ENCODE peak calls at places on chromosomes 13 and 19, in eight cellular contexts. G, X, Z, B, Q, U, N and S are unnamed samples.
A peak's percentile ranks its signal among the peaks of the same experiment; 100 is the strongest.

GRCh38 chr13:49859568-49859967 is 67.1 kb upstream of the KPNA3 start:
- DNase-seq in G (peak; percentile 98), X (no peak), Z (peak; percentile 59), B (no peak), Q (no peak), U (no peak), N (no peak), S (no peak)

GRCh38 chr13:42474954-42475353 is 99.0 kb upstream of the TNFSF11 start:
- DNase-seq in G (peak; percentile 69), X (no peak), Z (no peak), B (no peak), Q (no peak), U (no peak), N (no peak), S (no peak)

GRCh38 chr19:44748426-44749254 is at the start of gene BCL3:
- DNase-seq in G (peak; percentile 64), X (peak; percentile 77), Z (peak; percentile 59), B (no peak), Q (peak; percentile 52), U (peak; percentile 82), N (peak; percentile 85), S (peak; percentile 93)

GRCh38 chr19:7500811-7501450 is 12.1 kb upstream of the PEX11G start:
- DNase-seq in G (peak; percentile 29), X (no peak), Z (no peak), B (peak; percentile 72), Q (no peak), U (no peak), N (no peak), S (peak; percentile 73)

GRCh38 chr19:29576043-29576442 is 30.0 kb upstream of the POP4 start:
- DNase-seq in G (peak; percentile 42), X (no peak), Z (no peak), B (no peak), Q (no peak), U (no peak), N (no peak), S (no peak)

GRCh38 chr13:63198076-63198475 is 1782.4 kb upstream of the PCDH20 start:
- DNase-seq in G (peak; percentile 18), X (no peak), Z (no peak), B (no peak), Q (no peak), U (no peak), N (no peak), S (no peak)

GRCh38 chr19:45146251-45146650 is 14.5 kb downstream of the NKPD1 start:
- DNase-seq in G (no peak), X (no peak), Z (no peak), B (no peak), Q (no peak), U (no peak), N (no peak), S (peak; percentile 22)

GRCh38 chr19:53157601-53158000 is 1.3 kb downstream of the ZNF347 start:
- DNase-seq in G (peak; percentile 12), X (no peak), Z (no peak), B (peak; percentile 9), Q (no peak), U (no peak), N (no peak), S (no peak)

GRCh38 chr19:35122687-35123551 is 7.3 kb downstream of the FXYD3 start:
- DNase-seq in G (peak; percentile 29), X (no peak), Z (no peak), B (no peak), Q (no peak), U (no peak), N (no peak), S (no peak)

GRCh38 chr13:85521586-85521985 is 277.6 kb downstream of the SLITRK6 start:
- DNase-seq in G (no peak), X (no peak), Z (no peak), B (no peak), Q (no peak), U (no peak), N (no peak), S (no peak)

DNA sequence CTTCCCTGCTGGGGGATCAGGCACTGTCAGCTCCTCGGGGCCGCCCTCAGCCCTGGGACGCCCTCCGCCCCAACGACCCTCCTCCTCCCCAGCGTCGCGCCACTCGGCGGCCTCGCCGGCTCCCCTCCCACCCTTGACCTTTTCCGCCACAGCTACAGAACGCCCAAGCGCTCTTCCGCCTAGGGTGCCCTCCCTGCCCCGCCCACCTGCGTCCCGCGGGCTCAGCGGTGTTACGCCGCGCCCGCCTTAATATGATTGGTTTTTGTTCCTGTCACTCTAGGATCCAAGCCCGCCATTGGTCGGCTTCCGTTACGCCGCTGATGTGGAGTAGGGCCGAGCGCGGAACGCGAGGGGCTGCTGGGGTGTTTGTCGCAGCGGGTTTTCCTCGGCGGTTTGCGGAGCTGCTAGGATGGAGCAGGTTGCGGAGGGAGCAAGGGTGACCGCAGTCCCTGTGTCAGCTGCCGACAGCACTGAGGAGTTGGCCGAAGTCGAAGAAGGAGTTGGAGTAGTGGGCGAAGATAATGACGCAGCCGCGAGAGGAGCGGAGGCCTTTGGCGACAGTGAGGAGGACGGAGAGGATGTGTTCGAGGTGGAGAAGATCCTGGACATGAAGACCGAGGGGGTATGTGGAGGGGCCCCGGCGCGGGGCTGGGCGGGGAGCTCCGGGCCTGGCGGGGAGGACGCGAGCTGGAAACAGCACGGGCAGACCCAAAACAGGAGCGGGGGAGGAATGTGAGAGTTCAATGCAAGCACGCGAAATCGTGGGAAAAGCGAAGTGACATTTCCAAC is at the start of gene MPHOSPH8:
- DNase-seq in G (peak; percentile 94), X (peak; percentile 97), Z (peak; percentile 93), B (peak; percentile 90), Q (peak; percentile 96), U (peak; percentile 98), N (peak; percentile 94), S (peak; percentile 96)
- TF ChIP-seq CTCF in G (no peak), X (no peak), Z (no peak), B (no peak), Q (no peak), U (no peak), N (no peak), S (no peak)

GRCh38 chr13:51849145-51850101 is 4.4 kb upstream of the TMEM272 start:
- DNase-seq in G (peak; percentile 18), X (no peak), Z (no peak), B (peak; percentile 65), Q (no peak), U (peak; percentile 62), N (peak; percentile 22), S (peak; percentile 62)
- TF ChIP-seq CTCF in G (peak; percentile 64), X (peak; percentile 11), Z (no peak), B (peak; percentile 73), Q (no peak), U (peak; percentile 91), N (peak; percentile 78), S (peak; percentile 53)

GRCh38 chr13:39930544-39931444 is 275.3 kb downstream of the COG6 start:
- DNase-seq in G (no peak), X (no peak), Z (no peak), B (no peak), Q (no peak), U (peak; percentile 10), N (no peak), S (no peak)
- TF ChIP-seq CTCF in G (no peak), X (no peak), Z (no peak), B (no peak), Q (no peak), U (no peak), N (no peak), S (no peak)

GRCh38 chr13:22915442-22916082 is 265.2 kb upstream of the SGCG start:
- DNase-seq in G (peak; percentile 54), X (no peak), Z (no peak), B (peak; percentile 74), Q (peak; percentile 23), U (peak; percentile 60), N (peak; percentile 70), S (peak; percentile 52)
- TF ChIP-seq CTCF in G (no peak), X (no peak), Z (no peak), B (peak; percentile 38), Q (no peak), U (no peak), N (no peak), S (no peak)

DNA sequence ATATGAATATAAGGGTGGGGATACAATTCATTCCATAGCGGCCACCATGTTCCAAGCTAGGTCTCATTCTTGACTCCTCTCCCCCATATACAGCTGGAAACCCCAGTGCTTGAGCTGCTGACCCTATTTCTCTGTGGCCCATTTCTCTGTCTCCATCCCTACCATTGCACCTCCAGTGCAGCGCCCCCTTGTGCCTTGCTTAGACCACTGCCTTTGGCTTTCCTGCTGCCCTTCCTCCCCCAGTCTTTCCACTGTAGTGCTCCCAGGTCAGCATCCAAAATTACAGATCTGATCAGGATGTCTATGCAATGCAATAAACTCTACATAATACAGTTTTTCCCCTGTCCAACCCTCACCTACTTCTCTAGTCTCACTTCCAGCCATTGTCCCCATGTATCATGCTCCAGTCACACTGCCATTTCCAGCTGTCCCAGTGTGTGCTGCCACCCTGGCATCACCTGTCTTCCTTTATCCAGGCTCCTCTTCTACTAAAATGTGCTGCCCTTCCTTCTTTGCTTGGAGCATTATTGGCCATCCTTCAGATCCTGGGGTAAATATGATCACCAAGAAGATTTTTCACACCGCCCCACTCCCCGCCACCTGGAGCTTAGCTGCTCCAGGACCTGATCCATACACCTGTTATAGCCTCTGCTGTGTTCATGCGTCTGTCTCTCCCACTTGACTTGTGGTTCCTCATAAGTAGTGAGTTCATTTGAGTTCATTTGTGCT is 199.4 kb upstream of the IPO5 start:
- DNase-seq in G (no peak), X (no peak), Z (no peak), B (no peak), Q (no peak), U (no peak), N (no peak), S (no peak)
- TF ChIP-seq CTCF in G (peak; percentile 9), X (no peak), Z (no peak), B (peak; percentile 22), Q (no peak), U (peak; percentile 36), N (peak; percentile 27), S (no peak)